ENCODE peak calls at places on chromosomes 6 and 20, in ten cellular contexts. H, E, M, W, Z, A, K, F, C and P are unnamed samples.

GRCh38 chr6:170473801-170474200 is 79.3 kb downstream of the PSMB1 start:
- DNase-seq in H (no peak), E (no peak), M (no peak), W (no peak), Z (no peak), A (no peak), K (no peak), F (no peak), C (no peak), P (no peak)

GRCh38 chr6:158353851-158354508 is 41.7 kb downstream of the TULP4 start:
- DNase-seq in H (no peak), E (no peak), M (no peak), W (no peak), Z (no peak), A (no peak), K (no peak), F (no peak), C (no peak), P (no peak)

GRCh38 chr6:36769676-36770499 is 69.4 kb downstream of the CPNE5 start:
- DNase-seq in H (no peak), E (peak; percentile 60), M (peak; percentile 26), W (no peak), Z (no peak), A (no peak), K (no peak), F (no peak), C (peak; percentile 89), P (peak; percentile 86)

GRCh38 chr6:38239719-38240451 is 399.8 kb downstream of the BTBD9 start:
- DNase-seq in H (no peak), E (no peak), M (no peak), W (no peak), Z (no peak), A (no peak), K (no peak), F (peak; percentile 16), C (peak; percentile 74), P (no peak)

GRCh38 chr20:44068311-44068710 is 118.7 kb downstream of the JPH2 start:
- DNase-seq in H (no peak), E (no peak), M (no peak), W (no peak), Z (no peak), A (peak; percentile 9), K (no peak), F (no peak), C (no peak), P (no peak)

GRCh38 chr6:5302220-5302946 is 41.1 kb downstream of the FARS2 start:
- DNase-seq in H (no peak), E (no peak), M (peak; percentile 68), W (no peak), Z (no peak), A (no peak), K (no peak), F (no peak), C (no peak), P (peak; percentile 52)

GRCh38 chr6:75145976-75146375 is 59.9 kb downstream of the COL12A1 start:
- DNase-seq in H (no peak), E (no peak), M (no peak), W (no peak), Z (no peak), A (no peak), K (no peak), F (no peak), C (no peak), P (no peak)

GRCh38 chr20:45044601-45045000 is 56.3 kb downstream of the KCNS1 start:
- DNase-seq in H (no peak), E (no peak), M (no peak), W (no peak), Z (no peak), A (no peak), K (no peak), F (no peak), C (no peak), P (no peak)

GRCh38 chr6:118574051-118574865 is 26.2 kb downstream of the PLN start:
- DNase-seq in H (no peak), E (peak; percentile 56), M (no peak), W (no peak), Z (no peak), A (no peak), K (no peak), F (no peak), C (peak; percentile 27), P (no peak)

GRCh38 chr6:25248100-25248499 is 31.1 kb upstream of the CARMIL1 start:
- DNase-seq in H (no peak), E (no peak), M (no peak), W (no peak), Z (no peak), A (no peak), K (no peak), F (no peak), C (peak; percentile 75), P (no peak)

GRCh38 chr20:41355598-41356203 is 10.9 kb downstream of the EMILIN3 start:
- DNase-seq in H (no peak), E (no peak), M (no peak), W (no peak), Z (no peak), A (no peak), K (no peak), F (no peak), C (no peak), P (no peak)

GRCh38 chr20:61253640-61254511 is 1.8 kb downstream of the CDH4 start:
- DNase-seq in H (no peak), E (no peak), M (no peak), W (no peak), Z (peak; percentile 37), A (no peak), K (no peak), F (peak; percentile 83), C (peak; percentile 13), P (no peak)

GRCh38 chr6:106628658-106629102 is 618 bp downstream of the RTN4IP1 start:
- DNase-seq in H (no peak), E (no peak), M (no peak), W (no peak), Z (no peak), A (no peak), K (no peak), F (no peak), C (no peak), P (no peak)

GRCh38 chr20:52168116-52168515 is 23.5 kb downstream of the ZFP64 start:
- DNase-seq in H (no peak), E (no peak), M (no peak), W (no peak), Z (no peak), A (no peak), K (no peak), F (no peak), C (no peak), P (no peak)

GRCh38 chr20:33650111-33650752 is 11.9 kb upstream of the C20orf144 start:
- DNase-seq in H (no peak), E (no peak), M (no peak), W (no peak), Z (no peak), A (no peak), K (no peak), F (no peak), C (no peak), P (no peak)

GRCh38 chr6:170433163-170434095 is 119.7 kb downstream of the PSMB1 start:
- DNase-seq in H (no peak), E (no peak), M (no peak), W (no peak), Z (no peak), A (no peak), K (no peak), F (no peak), C (no peak), P (no peak)

GRCh38 chr20:57435498-57436222 is 44.5 kb downstream of the RBM38 start:
- DNase-seq in H (peak; percentile 62), E (peak; percentile 84), M (no peak), W (peak; percentile 46), Z (no peak), A (peak; percentile 54), K (peak; percentile 69), F (peak; percentile 84), C (peak; percentile 80), P (peak; percentile 89)

GRCh38 chr20:32823737-32824588 is 4.2 kb downstream of the MAPRE1 start:
- DNase-seq in H (no peak), E (peak; percentile 17), M (no peak), W (no peak), Z (no peak), A (no peak), K (no peak), F (no peak), C (no peak), P (peak; percentile 31)

GRCh38 chr6:134425521-134426316 is 107.8 kb upstream of the SGK1 start:
- DNase-seq in H (no peak), E (no peak), M (no peak), W (no peak), Z (no peak), A (no peak), K (no peak), F (no peak), C (no peak), P (no peak)

GRCh38 chr6:30760537-30760936 is 16.2 kb upstream of the IER3 start:
- DNase-seq in H (no peak), E (no peak), M (no peak), W (no peak), Z (no peak), A (no peak), K (no peak), F (no peak), C (no peak), P (no peak)

GRCh38 chr20:51220293-51220706 is 197.4 kb upstream of the KCNG1 start:
- DNase-seq in H (peak; percentile 59), E (peak; percentile 53), M (peak; percentile 50), W (no peak), Z (peak; percentile 72), A (no peak), K (peak; percentile 20), F (no peak), C (no peak), P (no peak)

GRCh38 chr6:31203345-31203979 is 33.0 kb upstream of the POU5F1 start:
- DNase-seq in H (no peak), E (no peak), M (peak; percentile 78), W (no peak), Z (no peak), A (no peak), K (no peak), F (peak; percentile 70), C (peak; percentile 93), P (peak; percentile 85)

GRCh38 chr6:71410164-71410566 is 121.6 kb downstream of the OGFRL1 start:
- DNase-seq in H (no peak), E (no peak), M (no peak), W (no peak), Z (no peak), A (no peak), K (no peak), F (no peak), C (peak; percentile 75), P (no peak)

GRCh38 chr20:6485376-6485775 is 282.1 kb upstream of the BMP2 start:
- DNase-seq in H (no peak), E (no peak), M (no peak), W (no peak), Z (no peak), A (no peak), K (no peak), F (no peak), C (no peak), P (no peak)

GRCh38 chr6:116255246-116255800 is 1.4 kb upstream of the TSPYL4 start:
- DNase-seq in H (peak; percentile 20), E (no peak), M (no peak), W (no peak), Z (no peak), A (no peak), K (no peak), F (peak; percentile 3), C (no peak), P (no peak)

GRCh38 chr20:63694596-63695418 is 1.6 kb upstream of the TNFRSF6B start:
- DNase-seq in H (no peak), E (no peak), M (no peak), W (no peak), Z (no peak), A (no peak), K (peak; percentile 17), F (no peak), C (no peak), P (no peak)

GRCh38 chr6:38175786-38176185 is 356.3 kb downstream of the ZFAND3 start:
- DNase-seq in H (no peak), E (no peak), M (no peak), W (no peak), Z (no peak), A (no peak), K (no peak), F (no peak), C (no peak), P (no peak)

GRCh38 chr20:49558826-49559225 is 9.1 kb downstream of the PTGIS start:
- DNase-seq in H (no peak), E (no peak), M (no peak), W (no peak), Z (no peak), A (no peak), K (no peak), F (no peak), C (no peak), P (no peak)